ENCODE peak calls at places on chromosomes 5 and 9, in five cellular contexts. G is HT1080; X is EL; C is kidney tubule cell; H is activated T-helper 1 cell treated with anti-CD3 and anti-CD28 coated beads, Interleukin-2, amount 50 U/mL, for 16 hours. J is an unnamed sample.
A peak's percentile ranks its signal among the peaks of the same experiment; 100 is the strongest.

GRCh38 chr5:134451618-134452505 is 40.2 kb upstream of the CDKN2AIPNL start:
- DNase-seq in G (peak; percentile 87), X (peak; percentile 85), C (peak; percentile 74), H (no peak), J (peak; percentile 87)

GRCh38 chr9:84807870-84808385 is 138.4 kb downstream of the NTRK2 start:
- DNase-seq in G (no peak), X (no peak), C (no peak), H (no peak), J (no peak)

GRCh38 chr5:102716017-102716416 is 39.1 kb upstream of the PAM start:
- DNase-seq in G (no peak), X (no peak), C (no peak), H (no peak), J (no peak)

GRCh38 chr5:44605926-44606325 is 202.8 kb upstream of the MRPS30 start:
- DNase-seq in G (no peak), X (no peak), C (no peak), H (no peak), J (no peak)

GRCh38 chr5:90802695-90803317 is 244.2 kb downstream of the ADGRV1 start:
- DNase-seq in G (peak; percentile 42), X (peak; percentile 27), C (peak; percentile 60), H (no peak), J (peak; percentile 25)

GRCh38 chr9:107486674-107487520 is 2.7 kb downstream of the KLF4 start:
- DNase-seq in G (no peak), X (no peak), C (no peak), H (no peak), J (no peak)

GRCh38 chr5:135102716-135103696 is 69.0 kb upstream of the PITX1 start:
- DNase-seq in G (no peak), X (no peak), C (no peak), H (no peak), J (no peak)

GRCh38 chr9:94140791-94141790 is 56.8 kb downstream of the PTPDC1 start:
- DNase-seq in G (peak; percentile 8), X (peak; percentile 20), C (peak; percentile 4), H (no peak), J (peak; percentile 42)

GRCh38 chr5:14268236-14268701 is 125.1 kb downstream of the TRIO start:
- DNase-seq in G (peak; percentile 98), X (peak; percentile 99), C (peak; percentile 96), H (no peak), J (peak; percentile 99)

GRCh38 chr5:138754699-138755057 is 1.5 kb downstream of the CTNNA1 start:
- DNase-seq in G (peak; percentile 87), X (peak; percentile 56), C (peak; percentile 80), H (no peak), J (no peak)

GRCh38 chr9:99485461-99485860 is 263.4 kb downstream of the SEC61B start:
- DNase-seq in G (peak; percentile 8), X (peak; percentile 66), C (peak; percentile 43), H (no peak), J (peak; percentile 85)

GRCh38 chr5:92687793-92688467 is 893.1 kb downstream of the NR2F1-AS1 start:
- DNase-seq in G (peak; percentile 9), X (peak; percentile 47), C (peak; percentile 23), H (no peak), J (peak; percentile 54)

GRCh38 chr9:74478606-74479005 is 18.5 kb upstream of the RORB start:
- DNase-seq in G (peak; percentile 66), X (no peak), C (no peak), H (no peak), J (no peak)

GRCh38 chr5:32679218-32679617 is 31.9 kb upstream of the NPR3 start:
- DNase-seq in G (peak; percentile 23), X (peak; percentile 23), C (peak; percentile 17), H (no peak), J (peak; percentile 5)

GRCh38 chr9:131892890-131893289 is 153.0 kb upstream of the RAPGEF1 start:
- DNase-seq in G (no peak), X (no peak), C (no peak), H (no peak), J (no peak)

GRCh38 chr9:137190315-137190853 is 1.9 kb downstream of the SSNA1 start:
- DNase-seq in G (no peak), X (no peak), C (peak; percentile 23), H (no peak), J (no peak)

GRCh38 chr9:13351768-13352386 is 72.4 kb upstream of the MPDZ start:
- DNase-seq in G (peak; percentile 8), X (peak; percentile 40), C (peak; percentile 47), H (no peak), J (peak; percentile 60)

GRCh38 chr9:1429328-1429727 is 379.2 kb downstream of the DMRT2 start:
- DNase-seq in G (no peak), X (peak; percentile 2), C (peak; percentile 20), H (no peak), J (no peak)

GRCh38 chr9:128927731-128928411 is 7.1 kb downstream of the PHYHD1 start:
- DNase-seq in G (peak; percentile 61), X (peak; percentile 50), C (peak; percentile 65), H (peak; percentile 22), J (peak; percentile 54)

GRCh38 chr5:150323092-150323491 is 20.4 kb upstream of the ARSI start:
- DNase-seq in G (no peak), X (no peak), C (no peak), H (no peak), J (no peak)

GRCh38 chr5:96509721-96510383 is 76.8 kb upstream of the PCSK1 start:
- DNase-seq in G (peak; percentile 77), X (peak; percentile 84), C (peak; percentile 44), H (no peak), J (peak; percentile 93)

GRCh38 chr9:30997291-30997690 is 1387.2 kb upstream of the ACO1 start:
- DNase-seq in G (no peak), X (no peak), C (no peak), H (no peak), J (no peak)

GRCh38 chr5:28249771-28250415 is 1211.5 kb upstream of the CDH9 start:
- DNase-seq in G (peak; percentile 13), X (no peak), C (peak; percentile 37), H (no peak), J (no peak)

GRCh38 chr9:77563205-77563604 is 84.9 kb downstream of the GNA14 start:
- DNase-seq in G (no peak), X (no peak), C (no peak), H (no peak), J (no peak)

GRCh38 chr5:170267431-170268152 is 30.0 kb downstream of the LCP2 start:
- DNase-seq in G (peak; percentile 62), X (peak; percentile 68), C (peak; percentile 65), H (peak; percentile 60), J (peak; percentile 65)

GRCh38 chr9:16985559-16986348 is 115.3 kb upstream of the BNC2 start:
- DNase-seq in G (peak; percentile 25), X (peak; percentile 73), C (no peak), H (no peak), J (peak; percentile 97)

GRCh38 chr5:159497221-159497620 is 166.9 kb upstream of the IL12B start:
- DNase-seq in G (no peak), X (no peak), C (no peak), H (no peak), J (no peak)

GRCh38 chr9:21615446-21615845 is 133.3 kb upstream of the IFNE start:
- DNase-seq in G (no peak), X (no peak), C (no peak), H (no peak), J (no peak)

GRCh38 chr5:138974227-138975063 is 99.3 kb upstream of the LRRTM2 start:
- DNase-seq in G (no peak), X (no peak), C (peak; percentile 24), H (no peak), J (no peak)

GRCh38 chr9:35935755-35936509 is 22.0 kb downstream of the OR2S2 start:
- DNase-seq in G (no peak), X (peak; percentile 84), C (peak; percentile 42), H (no peak), J (peak; percentile 94)

GRCh38 chr5:87653242-87653641 is 240.5 kb upstream of the CCNH start:
- DNase-seq in G (no peak), X (no peak), C (no peak), H (no peak), J (no peak)